ENCODE peak calls at places on chromosome 3, in nine cellular contexts. One of them, this sample, is unnamed.

GRCh38 chr3:114454592-114455251 is 160.9 kb downstream of the TIGIT start:
- DNase-seq in SK-N-SH: peak
- DNase-seq in fibroblast of lung: peak
- DNase-seq in IMR-90: no peak
- DNase-seq in OCI-LY7: peak
- DNase-seq in astrocyte: peak
- DNase-seq in neuronal stem cell: peak
- DNase-seq in HCT116: no peak
- DNase-seq in endothelial cell of umbilical vein: peak
- DNase-seq in this sample: peak

GRCh38 chr3:171556133-171556532 is 95.9 kb upstream of the TNIK start:
- DNase-seq in SK-N-SH: peak
- DNase-seq in fibroblast of lung: no peak
- DNase-seq in IMR-90: no peak
- DNase-seq in OCI-LY7: no peak
- DNase-seq in astrocyte: no peak
- DNase-seq in neuronal stem cell: no peak
- DNase-seq in HCT116: no peak
- DNase-seq in endothelial cell of umbilical vein: no peak
- DNase-seq in this sample: no peak

GRCh38 chr3:196073188-196073838 is 8.6 kb downstream of the TFRC start:
- DNase-seq in SK-N-SH: peak
- DNase-seq in fibroblast of lung: peak
- DNase-seq in IMR-90: peak
- DNase-seq in OCI-LY7: peak
- DNase-seq in astrocyte: peak
- DNase-seq in neuronal stem cell: peak
- DNase-seq in HCT116: peak
- DNase-seq in endothelial cell of umbilical vein: peak
- DNase-seq in this sample: peak

GRCh38 chr3:125582707-125583106 is 12.6 kb downstream of the OSBPL11 start:
- DNase-seq in SK-N-SH: peak
- DNase-seq in fibroblast of lung: peak
- DNase-seq in IMR-90: peak
- DNase-seq in OCI-LY7: peak
- DNase-seq in astrocyte: no peak
- DNase-seq in neuronal stem cell: no peak
- DNase-seq in HCT116: peak
- DNase-seq in endothelial cell of umbilical vein: no peak
- DNase-seq in this sample: no peak

GRCh38 chr3:177196473-177197040 is 725 bp downstream of the TBL1XR1 start:
- DNase-seq in SK-N-SH: peak
- DNase-seq in fibroblast of lung: peak
- DNase-seq in IMR-90: peak
- DNase-seq in OCI-LY7: peak
- DNase-seq in astrocyte: no peak
- DNase-seq in neuronal stem cell: peak
- DNase-seq in HCT116: no peak
- DNase-seq in endothelial cell of umbilical vein: peak
- DNase-seq in this sample: no peak

GRCh38 chr3:176906046-176906905 is 291.0 kb downstream of the TBL1XR1 start:
- DNase-seq in SK-N-SH: peak
- DNase-seq in fibroblast of lung: peak
- DNase-seq in IMR-90: peak
- DNase-seq in OCI-LY7: no peak
- DNase-seq in astrocyte: peak
- DNase-seq in neuronal stem cell: no peak
- DNase-seq in HCT116: no peak
- DNase-seq in endothelial cell of umbilical vein: peak
- DNase-seq in this sample: no peak

GRCh38 chr3:183688869-183689268 is 8.7 kb upstream of the YEATS2 start:
- DNase-seq in SK-N-SH: no peak
- DNase-seq in fibroblast of lung: peak
- DNase-seq in IMR-90: peak
- DNase-seq in OCI-LY7: no peak
- DNase-seq in astrocyte: no peak
- DNase-seq in neuronal stem cell: no peak
- DNase-seq in HCT116: no peak
- DNase-seq in endothelial cell of umbilical vein: no peak
- DNase-seq in this sample: no peak

GRCh38 chr3:56980798-56981390 is 79.6 kb upstream of the SPATA12 start:
- DNase-seq in SK-N-SH: no peak
- DNase-seq in fibroblast of lung: peak
- DNase-seq in IMR-90: peak
- DNase-seq in OCI-LY7: no peak
- DNase-seq in astrocyte: peak
- DNase-seq in neuronal stem cell: no peak
- DNase-seq in HCT116: peak
- DNase-seq in endothelial cell of umbilical vein: peak
- DNase-seq in this sample: peak

GRCh38 chr3:179735321-179735720 is 82.5 kb downstream of the USP13 start:
- DNase-seq in SK-N-SH: no peak
- DNase-seq in fibroblast of lung: no peak
- DNase-seq in IMR-90: no peak
- DNase-seq in OCI-LY7: no peak
- DNase-seq in astrocyte: no peak
- DNase-seq in neuronal stem cell: no peak
- DNase-seq in HCT116: no peak
- DNase-seq in endothelial cell of umbilical vein: no peak
- DNase-seq in this sample: no peak

GRCh38 chr3:151171145-151171544 is 31.9 kb downstream of the GPR171 start:
- DNase-seq in SK-N-SH: no peak
- DNase-seq in fibroblast of lung: no peak
- DNase-seq in IMR-90: peak
- DNase-seq in OCI-LY7: peak
- DNase-seq in astrocyte: no peak
- DNase-seq in neuronal stem cell: no peak
- DNase-seq in HCT116: no peak
- DNase-seq in endothelial cell of umbilical vein: no peak
- DNase-seq in this sample: no peak

DNA sequence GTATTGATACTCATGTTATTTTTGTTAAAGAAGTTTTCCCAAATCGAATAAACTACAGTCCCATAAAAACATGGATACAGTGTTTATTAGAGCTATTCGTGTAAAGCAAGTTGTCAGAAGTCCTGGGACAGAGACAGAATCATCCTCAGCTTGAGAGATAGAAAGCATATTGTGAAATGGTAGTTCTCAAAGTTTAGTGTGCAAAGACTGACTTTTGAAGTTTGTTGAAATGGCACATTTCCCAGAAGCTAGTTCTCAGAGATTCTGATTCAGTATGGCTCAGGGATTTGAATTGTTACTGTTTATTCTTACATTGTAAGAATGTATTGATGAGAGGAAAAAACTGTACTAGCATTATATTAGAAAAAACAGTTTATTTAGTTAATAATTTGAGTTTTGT is 22.1 kb downstream of the GABRR3 start:
- DNase-seq in SK-N-SH: no peak
- DNase-seq in fibroblast of lung: peak
- DNase-seq in IMR-90: peak
- DNase-seq in OCI-LY7: no peak
- DNase-seq in astrocyte: no peak
- DNase-seq in neuronal stem cell: no peak
- DNase-seq in HCT116: no peak
- DNase-seq in endothelial cell of umbilical vein: no peak
- DNase-seq in this sample: no peak
- H3K4me2 ChIP-seq in SK-N-SH: no peak
- H3K4me2 ChIP-seq in fibroblast of lung: no peak
- H3K4me2 ChIP-seq in IMR-90: no peak
- H3K4me2 ChIP-seq in OCI-LY7: no peak
- H3K4me2 ChIP-seq in astrocyte: no peak
- H3K4me2 ChIP-seq in neuronal stem cell: no peak
- H3K4me2 ChIP-seq in HCT116: no peak
- H3K4me2 ChIP-seq in endothelial cell of umbilical vein: no peak
- H3K4me2 ChIP-seq in this sample: no peak

GRCh38 chr3:80355144-80355543 is 587.3 kb upstream of the ROBO1 start:
- DNase-seq in SK-N-SH: no peak
- DNase-seq in fibroblast of lung: peak
- DNase-seq in IMR-90: no peak
- DNase-seq in OCI-LY7: no peak
- DNase-seq in astrocyte: peak
- DNase-seq in neuronal stem cell: no peak
- DNase-seq in HCT116: no peak
- DNase-seq in endothelial cell of umbilical vein: no peak
- DNase-seq in this sample: peak
- H2AFZ ChIP-seq in SK-N-SH: no peak
- H2AFZ ChIP-seq in fibroblast of lung: no peak
- H2AFZ ChIP-seq in IMR-90: no peak
- H2AFZ ChIP-seq in OCI-LY7: no peak
- H2AFZ ChIP-seq in astrocyte: no peak
- H2AFZ ChIP-seq in neuronal stem cell: no peak
- H2AFZ ChIP-seq in HCT116: no peak
- H2AFZ ChIP-seq in endothelial cell of umbilical vein: no peak
- H2AFZ ChIP-seq in this sample: no peak

DNA sequence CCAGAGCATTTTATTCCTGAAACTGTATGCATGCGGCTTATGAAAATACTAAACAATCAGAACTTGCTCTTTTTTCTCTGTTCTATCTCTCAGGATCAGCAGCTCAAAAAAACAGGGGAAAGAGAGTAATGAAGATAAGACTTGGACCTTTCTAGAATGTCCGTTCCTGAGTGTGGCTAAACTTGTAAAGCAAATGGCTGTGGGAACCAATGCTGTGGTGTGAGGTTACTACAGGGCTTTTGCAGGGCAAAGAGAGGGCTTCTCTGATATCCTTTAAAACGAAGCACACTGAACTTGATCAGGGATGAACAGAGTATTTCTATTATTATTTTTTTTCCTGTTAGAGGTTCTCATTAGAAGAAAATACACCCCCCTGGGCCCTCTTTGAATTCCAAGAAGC is 223.4 kb downstream of the THRB start:
- DNase-seq in SK-N-SH: no peak
- DNase-seq in fibroblast of lung: no peak
- DNase-seq in IMR-90: no peak
- DNase-seq in OCI-LY7: no peak
- DNase-seq in astrocyte: no peak
- DNase-seq in neuronal stem cell: no peak
- DNase-seq in HCT116: no peak
- DNase-seq in endothelial cell of umbilical vein: no peak
- DNase-seq in this sample: no peak
- H3K4me2 ChIP-seq in SK-N-SH: no peak
- H3K4me2 ChIP-seq in fibroblast of lung: no peak
- H3K4me2 ChIP-seq in IMR-90: no peak
- H3K4me2 ChIP-seq in OCI-LY7: no peak
- H3K4me2 ChIP-seq in astrocyte: no peak
- H3K4me2 ChIP-seq in neuronal stem cell: no peak
- H3K4me2 ChIP-seq in HCT116: no peak
- H3K4me2 ChIP-seq in endothelial cell of umbilical vein: no peak
- H3K4me2 ChIP-seq in this sample: no peak

DNA sequence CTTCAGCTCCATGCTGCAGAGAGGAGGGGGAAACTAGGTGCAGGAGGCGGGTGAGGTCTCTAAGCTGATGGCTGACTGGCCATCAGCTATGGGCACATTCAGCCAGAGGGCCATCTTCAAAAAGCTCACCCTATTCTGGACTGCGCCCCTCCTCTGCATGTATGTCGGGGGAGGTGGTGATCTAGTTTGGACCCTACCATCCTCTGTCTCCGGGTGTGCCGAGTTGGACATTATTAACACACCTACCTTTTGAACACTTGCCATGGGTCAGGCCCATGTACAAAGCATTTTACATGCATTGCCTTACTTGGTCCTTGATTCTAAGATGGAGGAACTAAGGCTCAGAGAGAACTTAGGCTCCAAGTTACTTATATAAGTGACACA is 1.4 kb downstream of the NISCH start:
- DNase-seq in SK-N-SH: no peak
- DNase-seq in fibroblast of lung: no peak
- DNase-seq in IMR-90: no peak
- DNase-seq in OCI-LY7: peak
- DNase-seq in astrocyte: no peak
- DNase-seq in neuronal stem cell: no peak
- DNase-seq in HCT116: no peak
- DNase-seq in endothelial cell of umbilical vein: no peak
- DNase-seq in this sample: no peak
- H2AFZ ChIP-seq in SK-N-SH: no peak
- H2AFZ ChIP-seq in fibroblast of lung: peak
- H2AFZ ChIP-seq in IMR-90: peak
- H2AFZ ChIP-seq in OCI-LY7: no peak
- H2AFZ ChIP-seq in astrocyte: peak
- H2AFZ ChIP-seq in neuronal stem cell: peak
- H2AFZ ChIP-seq in HCT116: no peak
- H2AFZ ChIP-seq in endothelial cell of umbilical vein: peak
- H2AFZ ChIP-seq in this sample: no peak

GRCh38 chr3:140816372-140816771 is 125.3 kb upstream of the SLC25A36 start:
- DNase-seq in SK-N-SH: no peak
- DNase-seq in fibroblast of lung: no peak
- DNase-seq in IMR-90: no peak
- DNase-seq in OCI-LY7: peak
- DNase-seq in astrocyte: no peak
- DNase-seq in neuronal stem cell: no peak
- DNase-seq in HCT116: no peak
- DNase-seq in endothelial cell of umbilical vein: no peak
- DNase-seq in this sample: no peak

GRCh38 chr3:140816804-140817203 is 124.8 kb upstream of the SLC25A36 start:
- DNase-seq in SK-N-SH: no peak
- DNase-seq in fibroblast of lung: no peak
- DNase-seq in IMR-90: no peak
- DNase-seq in OCI-LY7: no peak
- DNase-seq in astrocyte: no peak
- DNase-seq in neuronal stem cell: no peak
- DNase-seq in HCT116: no peak
- DNase-seq in endothelial cell of umbilical vein: no peak
- DNase-seq in this sample: no peak

GRCh38 chr3:140822381-140823047 is 119.1 kb upstream of the SLC25A36 start:
- DNase-seq in SK-N-SH: no peak
- DNase-seq in fibroblast of lung: no peak
- DNase-seq in IMR-90: no peak
- DNase-seq in OCI-LY7: no peak
- DNase-seq in astrocyte: no peak
- DNase-seq in neuronal stem cell: no peak
- DNase-seq in HCT116: no peak
- DNase-seq in endothelial cell of umbilical vein: no peak
- DNase-seq in this sample: no peak

GRCh38 chr3:140823106-140823505 is 118.5 kb upstream of the SLC25A36 start:
- DNase-seq in SK-N-SH: no peak
- DNase-seq in fibroblast of lung: no peak
- DNase-seq in IMR-90: no peak
- DNase-seq in OCI-LY7: no peak
- DNase-seq in astrocyte: no peak
- DNase-seq in neuronal stem cell: no peak
- DNase-seq in HCT116: no peak
- DNase-seq in endothelial cell of umbilical vein: no peak
- DNase-seq in this sample: no peak

DNA sequence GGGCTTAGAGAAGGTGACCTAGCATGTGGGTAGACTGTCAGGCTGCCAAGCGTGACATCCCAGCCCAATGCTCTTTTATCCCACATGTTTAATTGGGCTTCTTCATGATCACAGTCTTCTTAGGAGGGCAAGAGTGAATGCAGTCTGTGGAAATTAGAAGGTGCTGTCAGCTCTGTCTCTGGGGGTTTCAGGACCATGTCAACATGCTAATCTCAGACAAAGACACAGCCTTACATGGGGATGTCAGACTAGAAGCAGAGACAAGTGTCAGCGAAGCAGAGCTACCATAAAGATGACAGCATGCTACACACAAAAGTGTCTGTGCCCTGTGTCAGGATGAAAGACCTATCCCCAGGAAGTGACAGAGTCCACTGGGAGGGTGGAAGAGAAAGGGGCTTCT is 120.1 kb upstream of the SLC25A36 start:
- DNase-seq in SK-N-SH: no peak
- DNase-seq in fibroblast of lung: no peak
- DNase-seq in IMR-90: no peak
- DNase-seq in OCI-LY7: no peak
- DNase-seq in astrocyte: no peak
- DNase-seq in neuronal stem cell: no peak
- DNase-seq in HCT116: no peak
- DNase-seq in endothelial cell of umbilical vein: no peak
- DNase-seq in this sample: no peak
- H3K4me2 ChIP-seq in SK-N-SH: no peak
- H3K4me2 ChIP-seq in fibroblast of lung: no peak
- H3K4me2 ChIP-seq in IMR-90: no peak
- H3K4me2 ChIP-seq in OCI-LY7: no peak
- H3K4me2 ChIP-seq in astrocyte: no peak
- H3K4me2 ChIP-seq in neuronal stem cell: no peak
- H3K4me2 ChIP-seq in HCT116: no peak
- H3K4me2 ChIP-seq in endothelial cell of umbilical vein: no peak
- H3K4me2 ChIP-seq in this sample: no peak